ENCODE peak calls at places on chromosomes 11 and 22, in six cellular contexts. J, E, F, K, T and S are unnamed samples.

GRCh38 chr11:92227954-92228935 is 3.6 kb downstream of the FAT3 start:
- DNase-seq in F (no peak), K (no peak), E (peak), J (no peak), T (no peak), S (no peak)

GRCh38 chr11:47186937-47187681 is 875 bp upstream of the PACSIN3 start:
- DNase-seq in T (peak), K (peak), J (peak), E (peak), F (no peak), S (peak)

GRCh38 chr11:115521874-115522273 is 17.7 kb upstream of the CADM1 start:
- DNase-seq in T (no peak), J (no peak), F (no peak), K (no peak), E (no peak), S (no peak)

GRCh38 chr11:126870021-126870420 is 130.5 kb downstream of the KIRREL3 start:
- DNase-seq in F (no peak), J (no peak), T (peak), E (no peak), K (no peak), S (no peak)

GRCh38 chr22:46149998-46150549 is at the start of gene PPARA:
- DNase-seq in E (peak), T (peak), K (peak), J (peak), F (peak), S (peak)

GRCh38 chr11:93216511-93217121 is 18.8 kb upstream of the SLC36A4 start:
- DNase-seq in E (no peak), K (no peak), T (no peak), J (no peak), F (no peak), S (no peak)

GRCh38 chr11:48034926-48035876 is 54.8 kb downstream of the PTPRJ start:
- DNase-seq in E (peak), J (no peak), K (no peak), T (no peak), F (no peak), S (no peak)

GRCh38 chr11:15471709-15472404 is 357.1 kb downstream of the INSC start:
- DNase-seq in T (peak), E (no peak), J (no peak), F (no peak), K (no peak), S (no peak)

GRCh38 chr11:17762309-17762974 is 27.9 kb downstream of the KCNC1 start:
- DNase-seq in F (no peak), T (no peak), K (no peak), J (no peak), E (no peak), S (no peak)

GRCh38 chr11:115324569-115325432 is 179.4 kb downstream of the CADM1 start:
- DNase-seq in T (peak), K (peak), J (peak), F (peak), E (peak), S (peak)

GRCh38 chr11:118917488-118918127 is 8.1 kb downstream of the BCL9L start:
- DNase-seq in T (no peak), E (no peak), F (peak), K (peak), J (no peak), S (no peak)

GRCh38 chr11:36455658-36456111 is 54.4 kb downstream of the TRAF6 start:
- DNase-seq in K (no peak), T (no peak), E (peak), J (peak), F (no peak), S (peak)

GRCh38 chr11:118088531-118088930 is 1.8 kb upstream of the SMIM35 start:
- DNase-seq in T (no peak), J (no peak), E (no peak), K (no peak), F (no peak), S (no peak)

GRCh38 chr11:47904048-47904447 is 55.9 kb upstream of the NUP160 start:
- DNase-seq in J (no peak), T (no peak), E (no peak), K (no peak), F (no peak), S (no peak)

GRCh38 chr22:32883131-32883530 is 81.6 kb downstream of the TIMP3 start:
- DNase-seq in K (no peak), E (no peak), T (no peak), F (no peak), J (no peak), S (no peak)

GRCh38 chr22:27881404-27881803 is 37.7 kb downstream of the PITPNB start:
- DNase-seq in K (no peak), E (peak), J (no peak), T (no peak), F (no peak), S (no peak)

GRCh38 chr22:35642305-35642741 is 5.9 kb upstream of the APOL6 start:
- DNase-seq in J (no peak), E (no peak), K (no peak), T (no peak), F (no peak), S (no peak)

GRCh38 chr22:36252754-36253522 is at the start of gene APOL1:
- DNase-seq in J (no peak), T (peak), E (no peak), F (peak), K (peak), S (no peak)

GRCh38 chr11:18581825-18582224 is 6.7 kb downstream of the UEVLD start:
- DNase-seq in E (no peak), J (no peak), T (no peak), K (no peak), F (no peak), S (no peak)

GRCh38 chr22:38940985-38941384 is 16.4 kb upstream of the APOBEC3A start:
- DNase-seq in K (no peak), T (no peak), F (no peak), E (no peak), J (no peak), S (no peak)

GRCh38 chr11:16895306-16895705 is 118.9 kb downstream of the PLEKHA7 start:
- DNase-seq in T (no peak), J (no peak), F (no peak), K (no peak), E (peak), S (no peak)

GRCh38 chr11:66322732-66323427 is 6.0 kb upstream of the CD248 start:
- DNase-seq in K (no peak), T (no peak), J (no peak), F (no peak), E (no peak), S (no peak)

GRCh38 chr22:49365191-49365837 is 462.4 kb downstream of the BRD1 start:
- DNase-seq in F (no peak), E (no peak), J (no peak), T (no peak), K (no peak), S (no peak)

GRCh38 chr11:129278586-129279319 is 86.6 kb upstream of the ARHGAP32 start:
- DNase-seq in F (peak), J (peak), T (no peak), E (no peak), K (peak), S (peak)